ENCODE peak calls at places on chromosome 3, in six cellular contexts. T is BE2C, E is heart right ventricle, H is mammary epithelial cell, S is upper lobe of left lung, K is nephron progenitor cell. U is an unnamed sample.

GRCh38 chr3:48402281-48402732 is 27.6 kb downstream of the PLXNB1 start:
- DNase-seq in T (no peak), H (peak), K (no peak), S (peak), E (peak), U (no peak)

GRCh38 chr3:13093687-13094086 is 20.5 kb upstream of the IQSEC1 start:
- DNase-seq in E (no peak), K (no peak), H (no peak), T (no peak), S (no peak), U (no peak)

GRCh38 chr3:48716982-48717746 is at the start of gene IP6K2:
- DNase-seq in H (peak), T (peak), K (peak), E (peak), S (peak), U (peak)

GRCh38 chr3:45215466-45215865 is 10.6 kb downstream of the TMEM158 start:
- DNase-seq in H (no peak), E (no peak), T (no peak), K (no peak), S (no peak), U (no peak)

GRCh38 chr3:123198352-123198751 is 3.4 kb upstream of the SEC22A start:
- DNase-seq in H (no peak), K (no peak), S (no peak), E (no peak), T (no peak), U (no peak)

GRCh38 chr3:177134811-177135210 is 62.5 kb downstream of the TBL1XR1 start:
- DNase-seq in H (no peak), E (no peak), S (no peak), T (no peak), K (no peak), U (no peak)

GRCh38 chr3:30747771-30748281 is 141.4 kb downstream of the TGFBR2 start:
- DNase-seq in H (peak), K (no peak), T (no peak), E (no peak), S (no peak), U (no peak)

GRCh38 chr3:152853196-152853595 is 18.3 kb downstream of the P2RY1 start:
- DNase-seq in T (no peak), K (no peak), E (no peak), S (no peak), H (peak), U (no peak)

GRCh38 chr3:127732879-127733350 is 60.2 kb downstream of the ABTB1 start:
- DNase-seq in T (no peak), K (no peak), H (no peak), S (no peak), E (no peak), U (no peak)

GRCh38 chr3:146454796-146455195 is 14.6 kb downstream of the PLSCR2 start:
- DNase-seq in T (no peak), K (no peak), H (no peak), E (no peak), S (no peak), U (no peak)

GRCh38 chr3:172622916-172623700 is 87.8 kb downstream of the NCEH1 start:
- DNase-seq in K (peak), T (peak), S (no peak), H (peak), E (no peak), U (no peak)

GRCh38 chr3:11423868-11424267 is 151.7 kb downstream of the ATG7 start:
- DNase-seq in H (no peak), E (no peak), S (no peak), K (no peak), T (no peak), U (no peak)

GRCh38 chr3:24605511-24605910 is 110.9 kb upstream of the THRB start:
- DNase-seq in S (no peak), K (no peak), E (no peak), H (no peak), T (no peak), U (no peak)

GRCh38 chr3:127074900-127075360 is 92.0 kb downstream of the PLXNA1 start:
- DNase-seq in H (peak), E (no peak), T (peak), S (no peak), K (no peak), U (no peak)

GRCh38 chr3:195209836-195210551 is 61.0 kb downstream of the XXYLT1 start:
- DNase-seq in T (peak), S (peak), E (peak), H (no peak), K (peak), U (no peak)

GRCh38 chr3:171168086-171168485 is 141.6 kb upstream of the SLC2A2 start:
- DNase-seq in K (no peak), T (peak), E (no peak), S (no peak), H (no peak), U (no peak)
- TF ChIP-seq CTCF in K (no peak), T (peak), E (peak), S (no peak), H (peak), U (no peak)

GRCh38 chr3:99325407-99325806 is 313.0 kb upstream of the COL8A1 start:
- DNase-seq in S (no peak), K (no peak), T (no peak), E (no peak), H (no peak), U (no peak)

GRCh38 chr3:99332726-99333125 is 305.7 kb upstream of the COL8A1 start:
- DNase-seq in H (no peak), T (no peak), E (no peak), S (no peak), K (no peak), U (no peak)

GRCh38 chr3:99330281-99330680 is 308.1 kb upstream of the COL8A1 start:
- DNase-seq in H (no peak), T (no peak), S (no peak), E (no peak), K (no peak), U (no peak)

GRCh38 chr3:99332276-99332675 is 306.1 kb upstream of the COL8A1 start:
- DNase-seq in K (no peak), H (no peak), T (no peak), S (no peak), E (no peak), U (no peak)

DNA sequence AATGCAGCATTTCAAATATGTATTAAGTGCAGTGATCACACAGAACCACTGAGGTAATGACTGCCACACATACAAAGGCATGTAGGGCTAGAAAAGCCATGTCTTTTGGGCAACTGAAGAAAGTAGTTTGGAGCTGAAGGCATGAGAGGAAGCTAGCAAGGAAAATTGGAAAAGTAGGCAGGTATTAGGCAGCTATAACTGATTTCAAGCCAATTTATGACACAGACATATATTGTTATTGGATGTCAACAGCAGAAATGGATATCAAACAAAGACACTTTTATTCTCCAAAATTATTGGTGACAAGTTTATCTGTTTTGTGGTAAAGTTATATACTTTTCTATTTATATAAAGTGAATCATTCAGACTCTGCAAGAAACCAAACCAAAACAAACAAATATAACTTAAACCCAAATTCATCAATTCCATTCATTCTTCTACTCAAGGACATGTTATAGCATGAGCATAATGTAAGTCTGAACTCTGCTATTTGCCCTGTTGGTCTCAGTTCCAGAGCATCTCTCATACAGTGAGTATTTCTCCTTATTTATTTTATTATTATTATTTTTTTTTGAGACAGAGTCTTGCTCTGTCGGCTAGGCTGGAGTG is 307.4 kb upstream of the COL8A1 start:
- DNase-seq in E (no peak), K (no peak), S (no peak), T (no peak), H (peak), U (no peak)
- TF ChIP-seq CTCF in E (no peak), K (no peak), S (no peak), T (no peak), H (no peak), U (no peak)

GRCh38 chr3:43215684-43216336 is 70.5 kb upstream of the SNRK start:
- DNase-seq in S (no peak), K (no peak), E (no peak), T (no peak), H (no peak), U (no peak)
- TF ChIP-seq CTCF in S (no peak), K (no peak), E (peak), T (peak), H (no peak), U (no peak)

GRCh38 chr3:117814975-117815374 is 1105.4 kb downstream of the TUSC7 start:
- DNase-seq in H (no peak), S (no peak), K (no peak), E (no peak), T (no peak), U (no peak)

GRCh38 chr3:117817103-117817502 is 1107.5 kb downstream of the TUSC7 start:
- DNase-seq in S (no peak), E (no peak), H (no peak), K (no peak), T (no peak), U (no peak)

GRCh38 chr3:117818592-117818991 is 1109.0 kb downstream of the TUSC7 start:
- DNase-seq in T (no peak), K (no peak), S (no peak), H (no peak), E (no peak), U (no peak)

GRCh38 chr3:117820900-117821299 is 1111.3 kb downstream of the TUSC7 start:
- DNase-seq in T (no peak), E (no peak), H (peak), K (no peak), S (no peak), U (no peak)
- TF ChIP-seq CTCF in T (no peak), E (no peak), H (no peak), K (no peak), S (no peak), U (no peak)

DNA sequence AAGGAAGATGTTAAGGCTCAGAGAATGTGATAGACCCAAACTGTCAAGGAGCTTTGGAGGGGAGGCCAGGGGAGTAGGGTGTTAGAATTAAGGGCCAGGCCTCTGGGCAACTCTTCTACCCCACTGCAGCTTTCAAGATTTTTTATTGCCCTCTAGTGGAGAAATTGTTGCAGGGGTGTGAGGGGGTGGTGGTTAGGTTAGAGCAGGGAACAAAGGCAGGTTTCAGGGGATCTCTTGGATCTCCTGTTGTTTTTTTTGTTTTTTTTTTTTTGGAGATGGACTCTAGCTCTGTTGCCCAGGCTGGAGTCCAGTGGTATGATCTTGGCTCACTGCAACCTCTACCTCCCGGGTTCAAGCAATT is 1.4 kb upstream of the SEC13 start:
- DNase-seq in E (no peak), T (no peak), K (no peak), H (peak), S (no peak), U (no peak)
- TF ChIP-seq CTCF in E (peak), T (peak), K (no peak), H (peak), S (no peak), U (no peak)